ENCODE peak calls at places on chromosome 14, in ten cellular contexts. A is WTC11; L is CD4-positive, alpha-beta T cell; G is astrocyte of the spinal cord; U is CD8-positive, alpha-beta T cell; J is hepatocyte; H is K562; R is testis; B is endothelial cell of umbilical vein; Q is heart right ventricle. N is an unnamed sample.

GRCh38 chr14:100471451-100472093 is 115.6 kb downstream of the BEGAIN start:
- DNase-seq in U (no peak), H (no peak), J (no peak), B (no peak), Q (no peak), R (no peak), G (peak; percentile 19), L (no peak), A (no peak), N (no peak)

GRCh38 chr14:96925422-96925821 is 128.2 kb downstream of the VRK1 start:
- DNase-seq in R (no peak), G (no peak), J (no peak), Q (no peak), L (no peak), H (no peak), B (no peak), U (no peak), A (no peak), N (no peak)

GRCh38 chr14:95533822-95534221 is 1.0 kb upstream of the GLRX5 start:
- DNase-seq in R (peak; percentile 36), J (no peak), U (no peak), Q (no peak), G (no peak), H (no peak), B (no peak), L (no peak), A (no peak), N (no peak)

GRCh38 chr14:73717247-73717646 is 3.1 kb upstream of the PNMA1 start:
- DNase-seq in B (no peak), J (peak; percentile 58), U (no peak), H (no peak), R (no peak), L (no peak), Q (no peak), G (peak; percentile 23), A (no peak), N (no peak)

GRCh38 chr14:105864116-105864515 is 337.7 kb downstream of the TMEM121 start:
- DNase-seq in L (no peak), Q (no peak), H (no peak), R (peak; percentile 7), A (peak; percentile 1), J (no peak), B (no peak), G (no peak), U (no peak), N (no peak)

GRCh38 chr14:55160989-55161388 is 30.4 kb downstream of the DLGAP5 start:
- DNase-seq in L (no peak), R (no peak), H (no peak), J (peak; percentile 38), B (peak; percentile 57), Q (no peak), G (peak; percentile 64), U (no peak), A (no peak), N (no peak)

GRCh38 chr14:90720336-90720735 is 95.9 kb downstream of the TTC7B start:
- DNase-seq in Q (no peak), G (no peak), U (no peak), A (no peak), L (no peak), J (no peak), R (no peak), B (no peak), H (peak; percentile 64), N (no peak)

GRCh38 chr14:72745546-72745945 is 148.4 kb downstream of the DPF3 start:
- DNase-seq in L (no peak), H (no peak), J (no peak), R (no peak), U (no peak), B (peak; percentile 23), Q (no peak), G (peak; percentile 86), A (no peak), N (no peak)

GRCh38 chr14:74954232-74954946 is 1.0 kb downstream of the PGF start:
- DNase-seq in L (no peak), B (peak; percentile 56), Q (peak; percentile 59), H (peak; percentile 40), G (no peak), A (no peak), J (peak; percentile 63), R (no peak), U (no peak), N (no peak)

GRCh38 chr14:24057271-24057670 is 5.5 kb downstream of the CARMIL3 start:
- DNase-seq in R (no peak), L (no peak), Q (no peak), H (no peak), G (no peak), A (no peak), J (no peak), U (no peak), B (no peak), N (no peak)

GRCh38 chr14:43665570-43666267 is 841.4 kb downstream of the FSCB start:
- DNase-seq in A (no peak), G (no peak), B (no peak), U (no peak), J (no peak), R (no peak), L (no peak), Q (no peak), H (no peak), N (no peak)

GRCh38 chr14:52922656-52923055 is 28.2 kb downstream of the FERMT2 start:
- DNase-seq in B (peak; percentile 37), A (no peak), G (peak; percentile 64), J (no peak), H (no peak), R (no peak), Q (no peak), L (no peak), U (no peak), N (no peak)

GRCh38 chr14:70904376-70904775 is 2.9 kb upstream of the PCNX1 start:
- DNase-seq in B (no peak), Q (no peak), U (no peak), G (no peak), L (no peak), J (no peak), A (no peak), R (no peak), H (no peak), N (no peak)

GRCh38 chr14:90300649-90301048 is 31.1 kb downstream of the NRDE2 start:
- DNase-seq in A (no peak), J (no peak), L (no peak), R (no peak), Q (no peak), G (no peak), U (no peak), H (no peak), B (no peak), N (no peak)

GRCh38 chr14:93009471-93010117 is 86.6 kb downstream of the CHGA start:
- DNase-seq in G (no peak), H (no peak), J (no peak), R (peak; percentile 79), U (no peak), A (no peak), B (no peak), Q (no peak), L (no peak), N (no peak)

GRCh38 chr14:96663491-96664067 is 133.6 kb upstream of the VRK1 start:
- DNase-seq in G (no peak), U (no peak), R (peak; percentile 75), H (peak; percentile 64), L (no peak), A (no peak), B (no peak), J (no peak), Q (no peak), N (no peak)

DNA sequence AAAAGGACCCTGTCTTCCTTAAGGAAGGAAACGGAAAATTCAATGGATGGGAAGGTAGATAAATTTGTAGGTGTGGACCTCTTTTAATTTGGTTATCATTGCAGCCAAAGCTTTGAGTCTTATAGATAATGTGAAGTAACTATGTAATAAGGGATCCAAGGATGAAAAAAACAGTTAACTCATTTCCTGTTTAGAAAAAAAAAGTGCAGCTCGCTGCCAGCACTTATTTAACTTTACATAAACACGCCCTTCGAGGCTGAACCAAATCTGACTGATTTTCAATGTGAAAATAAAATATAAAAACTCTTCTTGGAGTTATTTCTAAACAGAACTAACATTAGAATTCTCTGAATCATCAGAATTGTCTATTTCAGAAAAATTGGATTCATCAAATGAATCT is 6.9 kb downstream of the NUBPL start:
- DNase-seq in B (peak; percentile 56), L (no peak), Q (no peak), R (no peak), G (peak; percentile 12), U (no peak), J (no peak), H (no peak), A (no peak), N (no peak)
- TF ChIP-seq CTCF in B (no peak), L (no peak), Q (no peak), R (no peak), G (no peak), U (no peak), J (no peak), H (no peak), A (no peak), N (no peak)

DNA sequence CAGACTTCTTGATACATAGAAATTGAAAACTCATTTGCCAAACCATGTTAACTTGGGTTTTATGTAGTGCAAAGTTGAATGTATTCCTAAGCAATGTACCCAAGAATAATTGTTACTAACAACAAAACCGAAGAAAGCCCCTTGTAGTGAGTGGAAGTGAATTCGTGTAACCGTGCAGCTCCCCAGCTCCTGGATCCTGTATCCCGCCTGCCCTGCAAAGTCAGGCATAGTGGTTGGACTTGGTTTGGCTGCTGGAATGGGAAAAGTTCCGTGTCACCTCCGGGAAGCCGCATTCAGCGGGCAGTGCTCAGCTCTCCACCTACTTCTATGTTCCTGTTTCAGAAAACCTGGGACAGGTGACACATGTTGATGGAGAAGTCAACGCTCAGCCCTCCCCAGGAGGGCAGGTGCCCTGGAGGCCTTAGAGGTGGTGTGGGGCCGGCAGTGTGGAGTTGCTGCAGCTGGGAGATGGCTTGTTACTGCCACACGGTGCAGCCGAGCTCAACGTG is 29.2 kb upstream of the C14orf180 start:
- DNase-seq in R (no peak), L (no peak), A (no peak), U (no peak), J (no peak), B (no peak), Q (no peak), H (no peak), G (no peak), N (no peak)
- TF ChIP-seq CTCF in R (no peak), L (no peak), A (no peak), U (no peak), J (no peak), B (no peak), Q (no peak), H (no peak), G (no peak), N (no peak)

GRCh38 chr14:51805541-51805940 is 54.9 kb upstream of the GNG2 start:
- DNase-seq in B (no peak), U (no peak), G (no peak), R (no peak), H (no peak), L (no peak), J (no peak), A (no peak), Q (no peak), N (no peak)
- TF ChIP-seq CTCF in B (no peak), U (no peak), G (peak; percentile 12), R (no peak), H (no peak), L (peak; percentile 27), J (no peak), A (no peak), Q (no peak), N (no peak)

DNA sequence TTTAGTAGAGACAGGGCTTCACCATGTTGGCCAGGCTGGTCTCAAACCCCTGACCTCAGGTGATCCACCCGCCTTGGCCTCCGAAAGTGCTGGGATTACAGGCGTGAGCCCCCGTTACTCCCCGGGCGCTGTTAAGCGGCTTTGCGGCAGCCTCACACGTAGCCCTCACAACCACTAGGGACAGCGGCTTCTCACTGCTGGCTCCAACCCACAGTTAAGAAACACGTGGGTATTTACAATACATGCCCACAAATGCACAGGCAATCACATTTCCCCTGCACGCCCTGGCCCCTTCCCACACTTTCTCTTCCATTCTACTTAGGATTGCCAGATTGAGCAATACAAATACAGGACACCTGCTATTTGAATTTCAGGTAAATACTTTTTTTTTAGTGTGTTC is 37.0 kb upstream of the EIF5 start:
- DNase-seq in G (no peak), A (no peak), L (no peak), R (no peak), Q (no peak), H (no peak), U (no peak), B (no peak), J (no peak), N (no peak)
- TF ChIP-seq CTCF in G (peak; percentile 9), A (no peak), L (no peak), R (no peak), Q (no peak), H (no peak), U (no peak), B (no peak), J (no peak), N (peak; percentile 13)

N was measured in GM12864.